ENCODE peak calls at places on chromosomes 4 and X, in six cellular contexts. V is H1, A is lower leg skin, H is tibial nerve, C is heart right ventricle, M is keratinocyte. Q is an unnamed sample.

GRCh38 chr4:163072222-163072621 is 94.5 kb downstream of the NAF1 start:
- DNase-seq in V (no peak), A (no peak), H (no peak), C (no peak), M (no peak), Q (no peak)

GRCh38 chr4:183403486-183403885 is 41.0 kb upstream of the CDKN2AIP start:
- DNase-seq in V (no peak), A (no peak), H (no peak), C (no peak), M (no peak), Q (no peak)

GRCh38 chr4:3667258-3667657 is 98.9 kb upstream of the ADRA2C start:
- DNase-seq in V (no peak), A (no peak), H (no peak), C (no peak), M (no peak), Q (no peak)

GRCh38 chr4:130568746-130569145 is 1472.8 kb downstream of the C4orf33 start:
- DNase-seq in V (no peak), A (no peak), H (no peak), C (no peak), M (no peak), Q (no peak)

GRCh38 chrX:24837966-24838365 is 144.2 kb downstream of the POLA1 start:
- DNase-seq in V (no peak), A (no peak), H (no peak), C (no peak), M (no peak), Q (no peak)

GRCh38 chr4:75249739-75250138 is 264.5 kb downstream of the RCHY1 start:
- DNase-seq in V (no peak), A (no peak), H (no peak), C (no peak), M (no peak), Q (no peak)

GRCh38 chr4:128220286-128221235 is 67.1 kb downstream of the PGRMC2 start:
- DNase-seq in V (no peak), A (no peak), H (no peak), C (no peak), M (no peak), Q (peak; percentile 19)

GRCh38 chr4:121784975-121785374 is 16.1 kb upstream of the EXOSC9 start:
- DNase-seq in V (no peak), A (no peak), H (no peak), C (no peak), M (peak; percentile 52), Q (no peak)

GRCh38 chr4:113957961-113958360 is 21.5 kb downstream of the ARSJ start:
- DNase-seq in V (no peak), A (no peak), H (no peak), C (no peak), M (no peak), Q (no peak)

DNA sequence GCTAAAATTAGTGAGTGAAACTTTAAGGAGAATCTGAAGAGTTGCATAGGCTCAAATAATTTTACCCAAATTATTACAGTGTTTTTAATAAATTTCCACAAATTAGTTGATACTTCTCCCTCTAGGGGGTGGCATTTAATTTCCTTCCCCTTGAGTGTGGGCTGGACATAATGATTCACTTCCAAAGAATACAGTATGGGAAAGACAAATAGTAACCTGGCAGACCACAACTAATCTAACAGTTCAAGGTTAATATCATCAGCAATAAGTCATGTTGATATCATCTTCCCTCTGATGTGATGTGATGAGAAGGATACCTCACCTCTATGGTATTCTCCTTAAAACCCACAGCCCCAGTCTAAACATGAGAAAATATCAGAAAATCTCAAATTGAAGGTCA is 15.5 kb downstream of the PFKFB1 start:
- DNase-seq in V (no peak), A (no peak), H (no peak), C (no peak), M (no peak), Q (no peak)
- TF ChIP-seq CTCF in V (no peak), A (no peak), H (no peak), C (no peak), M (no peak), Q (no peak)

GRCh38 chr4:56821394-56822263 is at the start of gene SPINK2:
- DNase-seq in V (peak; percentile 56), A (no peak), H (no peak), C (peak; percentile 25), M (no peak), Q (peak; percentile 76)
- TF ChIP-seq CTCF in V (peak; percentile 49), A (no peak), H (no peak), C (no peak), M (peak; percentile 41), Q (peak; percentile 9)

GRCh38 chr4:40972722-40973121 is 223.0 kb downstream of the NSUN7 start:
- DNase-seq in V (no peak), A (no peak), H (no peak), C (no peak), M (no peak), Q (no peak)

GRCh38 chr4:40963912-40964478 is 214.2 kb downstream of the NSUN7 start:
- DNase-seq in V (no peak), A (no peak), H (no peak), C (no peak), M (no peak), Q (no peak)

GRCh38 chr4:40967550-40967949 is 217.8 kb downstream of the NSUN7 start:
- DNase-seq in V (no peak), A (no peak), H (no peak), C (no peak), M (no peak), Q (no peak)

GRCh38 chr4:40971346-40971745 is 221.6 kb downstream of the NSUN7 start:
- DNase-seq in V (no peak), A (no peak), H (no peak), C (no peak), M (no peak), Q (no peak)

DNA sequence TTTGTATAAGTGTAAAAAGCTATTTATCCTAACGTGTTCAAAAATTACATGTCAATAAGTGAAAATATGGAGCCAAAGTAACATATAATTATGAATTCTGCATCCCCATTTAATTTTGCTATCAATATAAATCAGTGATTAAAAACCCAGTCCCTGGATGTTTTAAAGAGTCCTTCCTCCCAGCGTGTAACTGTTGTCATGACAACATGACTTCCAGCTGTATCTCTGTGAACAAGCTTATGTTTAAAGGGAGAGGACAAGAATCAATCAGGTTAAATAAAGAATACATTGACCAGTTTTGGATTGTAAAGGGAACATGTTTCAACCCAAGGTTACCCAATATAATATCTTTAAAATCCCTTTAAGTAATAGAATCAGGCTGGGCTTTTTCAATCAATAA is 219.7 kb downstream of the NSUN7 start:
- DNase-seq in V (no peak), A (no peak), H (no peak), C (no peak), M (no peak), Q (no peak)
- TF ChIP-seq CTCF in V (no peak), A (no peak), H (no peak), C (no peak), M (no peak), Q (no peak)

GRCh38 chr4:41644288-41644914 is 104.1 kb downstream of the PHOX2B start:
- DNase-seq in V (peak; percentile 67), A (peak; percentile 91), H (peak; percentile 54), C (peak; percentile 82), M (no peak), Q (peak; percentile 58)
- TF ChIP-seq CTCF in V (peak; percentile 98), A (no peak), H (peak; percentile 88), C (peak; percentile 93), M (peak; percentile 76), Q (peak; percentile 86)

DNA sequence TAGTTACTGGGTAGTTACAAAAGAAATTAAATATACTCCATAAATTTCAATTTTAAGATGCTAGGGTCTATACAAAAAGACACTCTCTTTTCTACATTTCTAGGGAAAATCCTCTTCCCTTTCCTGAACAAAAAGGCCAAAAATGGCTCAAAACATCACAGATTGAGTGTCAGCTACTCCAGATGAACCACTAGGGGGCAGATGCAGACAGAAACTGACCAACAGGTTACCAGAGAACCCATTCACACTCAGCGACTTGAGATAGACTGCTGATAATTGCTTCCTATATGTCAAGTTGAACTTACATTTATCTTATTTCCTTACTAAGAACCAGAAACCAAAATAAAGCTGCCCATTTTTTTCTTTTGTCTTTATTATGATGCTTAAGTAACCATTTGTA is 83.4 kb upstream of the MID1IP1 start:
- DNase-seq in V (no peak), A (no peak), H (no peak), C (no peak), M (no peak), Q (no peak)
- TF ChIP-seq CTCF in V (peak; percentile 51), A (no peak), H (no peak), C (peak; percentile 37), M (peak; percentile 44), Q (peak; percentile 51)

GRCh38 chrX:49876750-49877149 is 2.5 kb upstream of the USP27X start:
- DNase-seq in V (no peak), A (no peak), H (no peak), C (no peak), M (no peak), Q (peak; percentile 15)
- TF ChIP-seq CTCF in V (peak; percentile 26), A (no peak), H (peak; percentile 31), C (peak; percentile 48), M (peak; percentile 38), Q (peak; percentile 37)

GRCh38 chrX:13662537-13662841 is 9.5 kb downstream of the TCEANC start:
- DNase-seq in V (no peak), A (no peak), H (no peak), C (no peak), M (no peak), Q (no peak)
- TF ChIP-seq CTCF in V (no peak), A (no peak), H (no peak), C (no peak), M (no peak), Q (no peak)

GRCh38 chr4:127126718-127127117 is 506.0 kb upstream of the INTU start:
- DNase-seq in V (no peak), A (no peak), H (no peak), C (no peak), M (no peak), Q (no peak)

GRCh38 chr4:127120706-127121105 is 512.1 kb upstream of the INTU start:
- DNase-seq in V (no peak), A (no peak), H (no peak), C (no peak), M (no peak), Q (no peak)

DNA sequence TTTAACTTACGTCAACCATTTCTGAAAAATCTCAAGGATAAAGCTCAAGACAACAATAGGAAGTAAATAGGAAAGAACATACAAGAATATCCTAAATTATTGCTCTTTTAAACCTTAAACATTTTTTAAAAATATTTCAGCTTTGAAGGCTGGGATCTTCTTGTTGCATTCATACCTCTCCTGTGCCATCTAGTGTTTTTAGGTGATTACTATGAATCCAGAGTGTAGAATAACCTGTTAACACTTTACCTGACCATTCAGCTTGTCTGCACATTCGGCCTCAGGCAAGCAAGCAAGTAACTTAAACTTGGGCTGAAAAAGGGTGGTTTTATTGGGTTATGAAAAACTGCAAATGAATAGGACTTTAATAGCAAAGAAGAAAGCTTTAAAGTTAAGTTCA is 507.8 kb upstream of the INTU start:
- DNase-seq in V (no peak), A (no peak), H (no peak), C (no peak), M (no peak), Q (no peak)
- TF ChIP-seq CTCF in V (no peak), A (no peak), H (no peak), C (peak; percentile 17), M (no peak), Q (peak; percentile 28)